ENCODE peak calls at places on chromosomes 11 and 22, in five cellular contexts. D is spleen, T is BJ, X is endothelial cell of umbilical vein, C is GM23338. I is an unnamed sample. For H3K36me3, the result is how much of the 10 kb centered on the place peaks cover.

GRCh38 chr22:43272869-43273318 is 70.3 kb downstream of the SCUBE1 start:
- DNase-seq in D (no peak), T (no peak), X (no peak), C (peak), I (no peak)

GRCh38 chr11:104830080-104830479 is 68.2 kb downstream of the CASP12 start:
- DNase-seq in D (no peak), T (peak), X (peak), C (no peak), I (no peak)

GRCh38 chr11:130801287-130802146 is 114.8 kb downstream of the SNX19 start:
- DNase-seq in D (no peak), T (peak), X (no peak), C (no peak), I (no peak)

GRCh38 chr11:15830730-15831443 is 525.5 kb downstream of the SOX6 start:
- DNase-seq in D (no peak), T (no peak), X (peak), C (no peak), I (no peak)

GRCh38 chr11:111490496-111490895 is 21.7 kb downstream of the BTG4 start:
- DNase-seq in D (no peak), T (no peak), X (no peak), C (no peak), I (no peak)

GRCh38 chr11:64801591-64802369 is 1.2 kb downstream of the MAP4K2 start:
- DNase-seq in D (peak), T (no peak), X (peak), C (no peak), I (no peak)

GRCh38 chr11:107770546-107770945 is 58.7 kb upstream of the SLN start:
- DNase-seq in D (no peak), T (peak), X (no peak), C (no peak), I (no peak)

GRCh38 chr11:95647355-95647754 is 142.2 kb downstream of the FAM76B start:
- DNase-seq in D (no peak), T (no peak), X (no peak), C (no peak), I (no peak)

GRCh38 chr11:108938604-108939003 is 273.7 kb downstream of the DDX10 start:
- DNase-seq in D (no peak), T (no peak), X (no peak), C (no peak), I (no peak)

GRCh38 chr22:20750461-20751184 is 23.3 kb upstream of the SERPIND1 start:
- DNase-seq in D (no peak), T (peak), X (peak), C (no peak), I (peak)

GRCh38 chr22:18954941-18955571 is 19.0 kb upstream of the PRODH start:
- DNase-seq in D (peak), T (no peak), X (no peak), C (no peak), I (no peak)

GRCh38 chr11:82734120-82734479 is 436 bp upstream of the FAM181B start:
- DNase-seq in D (no peak), T (no peak), X (no peak), C (no peak), I (no peak)

GRCh38 chr11:125253795-125254525 is 89.4 kb downstream of the PKNOX2 start:
- DNase-seq in D (no peak), T (no peak), X (no peak), C (no peak), I (no peak)

GRCh38 chr22:24696551-24697001 is 77.9 kb downstream of the PIWIL3 start:
- DNase-seq in D (no peak), T (no peak), X (no peak), C (no peak), I (no peak)

GRCh38 chr22:23137905-23138520 is 3.8 kb downstream of the RSPH14 start:
- DNase-seq in D (no peak), T (no peak), X (no peak), C (no peak), I (peak)

GRCh38 chr11:11243790-11244469 is 109.1 kb downstream of the CSNK2A3 start:
- DNase-seq in D (no peak), T (no peak), X (peak), C (peak), I (peak)

GRCh38 chr11:64583296-64584262 is 7.4 kb upstream of the SLC22A12 start:
- DNase-seq in D (peak), T (no peak), X (no peak), C (no peak), I (no peak)

GRCh38 chr22:23036684-23037428 is 33.5 kb upstream of the GNAZ start:
- DNase-seq in D (no peak), T (peak), X (peak), C (no peak), I (no peak)

GRCh38 chr22:23657712-23658111 is 25.6 kb upstream of the DRICH1 start:
- DNase-seq in D (no peak), T (no peak), X (no peak), C (no peak), I (no peak)

GRCh38 chr11:128720522-128720985 is 26.7 kb downstream of the FLI1 start:
- DNase-seq in D (peak), T (no peak), X (peak), C (peak), I (peak)

GRCh38 chr11:76592961-76593360 is 77.6 kb downstream of the LRRC32 start:
- DNase-seq in D (no peak), T (no peak), X (no peak), C (no peak), I (no peak)

GRCh38 chr11:18768472-18768901 is 23.1 kb downstream of the PTPN5 start:
- DNase-seq in D (peak), T (no peak), X (no peak), C (no peak), I (peak)

GRCh38 chr22:39090426-39091064 is 6.5 kb upstream of the APOBEC3H start:
- DNase-seq in D (peak), T (no peak), X (no peak), C (no peak), I (no peak)

GRCh38 chr11:60899021-60899936 is 7.1 kb downstream of the PRPF19 start:
- DNase-seq in D (no peak), T (no peak), X (peak), C (peak), I (no peak)

GRCh38 chr11:72525466-72525865 is 91.1 kb upstream of the CLPB start:
- DNase-seq in D (no peak), T (no peak), X (no peak), C (peak), I (no peak)

GRCh38 chr11:119100246-119100959 is 1.2 kb downstream of the DPAGT1 start:
- DNase-seq in D (peak), T (no peak), X (peak), C (peak), I (no peak)

GRCh38 chr11:102312656-102313055 is 4.6 kb upstream of the BIRC3 start:
- DNase-seq in D (no peak), T (no peak), X (peak), C (no peak), I (no peak)

GRCh38 chr22:34950480-34950879 is 115.5 kb upstream of the ISX start:
- DNase-seq in D (no peak), T (no peak), X (no peak), C (peak), I (no peak)

GRCh38 chr11:3152471-3153110 is 12.5 kb downstream of the OSBPL5 start:
- DNase-seq in D (no peak), T (no peak), X (no peak), C (no peak), I (no peak)

GRCh38 chr11:108754901-108755625 is 90.2 kb downstream of the DDX10 start:
- DNase-seq in D (no peak), T (peak), X (peak), C (no peak), I (no peak)

GRCh38 chr11:77109236-77110019 is 6.8 kb downstream of the OMP start:
- DNase-seq in D (no peak), T (no peak), X (peak), C (no peak), I (no peak)

GRCh38 chr22:49853981-49854791 is 542 bp downstream of the ZBED4 start:
- DNase-seq in D (peak), T (no peak), X (peak), C (peak), I (peak)

GRCh38 chr22:19841641-19842385 is 12.9 kb downstream of the GNB1L start:
- DNase-seq in D (no peak), T (no peak), X (no peak), C (no peak), I (no peak)

GRCh38 chr11:82521427-82521826 is 212.2 kb downstream of the FAM181B start:
- DNase-seq in D (no peak), T (no peak), X (no peak), C (no peak), I (no peak)

GRCh38 chr11:63427971-63428508 is 58.5 kb downstream of the SLC22A9 start:
- DNase-seq in D (no peak), T (no peak), X (no peak), C (peak), I (no peak)
- TF ChIP-seq CTCF in D (no peak), T (no peak), X (no peak), C (peak), I (no peak)

GRCh38 chr11:58893899-58894298 is 45.4 kb upstream of the GLYATL1 start:
- DNase-seq in D (no peak), T (no peak), X (no peak), C (peak), I (no peak)
- H3K4me3 ChIP-seq in D (no peak), T (no peak), X (no peak), C (no peak), I (no peak)

DNA sequence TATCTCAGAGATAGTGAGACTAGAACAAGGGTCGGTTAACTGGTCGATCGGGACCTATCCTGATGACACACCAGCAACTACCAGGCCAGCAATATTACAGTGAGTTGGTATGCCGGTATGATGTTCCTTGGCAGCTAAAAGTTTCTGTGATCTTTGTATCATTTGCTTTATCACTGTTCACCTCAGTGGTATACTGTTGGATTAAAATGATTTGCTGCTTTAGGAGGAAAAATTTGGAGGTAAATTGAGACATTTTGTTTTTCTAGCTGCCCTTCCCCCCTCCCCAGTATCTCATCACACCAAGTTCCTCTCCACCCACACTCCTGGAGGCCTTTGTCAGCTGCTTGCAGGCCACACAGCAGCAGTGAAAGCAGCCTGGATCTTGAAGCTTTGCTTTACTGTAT is 6.9 kb upstream of the SIDT2 start:
- DNase-seq in D (no peak), T (no peak), X (no peak), C (no peak), I (no peak)
- H3K36me3 ChIP-seq in D (under half), T (under half), X (under half), C (under half), I (under half)

DNA sequence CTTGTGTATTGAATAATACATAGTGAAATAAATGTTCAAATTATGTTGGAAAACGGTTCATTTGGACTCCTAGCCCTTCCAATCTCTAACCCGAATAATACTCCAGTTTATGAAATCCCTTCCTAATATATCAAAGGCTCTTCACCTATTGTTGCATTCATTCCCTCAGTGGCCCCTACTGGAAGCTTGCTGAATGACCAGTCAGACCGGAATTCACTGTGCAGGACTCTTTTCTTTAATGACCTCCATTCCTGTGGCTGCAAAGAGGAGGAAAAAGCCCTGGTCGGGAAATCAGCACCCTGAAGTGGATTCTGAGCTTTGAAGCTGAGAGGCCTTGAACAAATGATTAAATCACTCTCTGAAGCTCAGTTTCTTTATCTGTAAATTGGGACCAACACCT is 19.1 kb upstream of the RCN1 start:
- DNase-seq in D (no peak), T (no peak), X (peak), C (peak), I (no peak)
- TF ChIP-seq CTCF in D (no peak), T (peak), X (peak), C (peak), I (peak)

GRCh38 chr11:1548221-1549070 is 23.6 kb downstream of the DUSP8 start:
- DNase-seq in D (no peak), T (no peak), X (peak), C (peak), I (no peak)

GRCh38 chr11:1545432-1545831 is 26.6 kb downstream of the DUSP8 start:
- DNase-seq in D (no peak), T (no peak), X (no peak), C (no peak), I (no peak)

GRCh38 chr11:1547467-1548098 is 24.5 kb downstream of the DUSP8 start:
- DNase-seq in D (no peak), T (no peak), X (no peak), C (no peak), I (no peak)

GRCh38 chr11:1546077-1546535 is 26.0 kb downstream of the DUSP8 start:
- DNase-seq in D (no peak), T (no peak), X (no peak), C (peak), I (no peak)

DNA sequence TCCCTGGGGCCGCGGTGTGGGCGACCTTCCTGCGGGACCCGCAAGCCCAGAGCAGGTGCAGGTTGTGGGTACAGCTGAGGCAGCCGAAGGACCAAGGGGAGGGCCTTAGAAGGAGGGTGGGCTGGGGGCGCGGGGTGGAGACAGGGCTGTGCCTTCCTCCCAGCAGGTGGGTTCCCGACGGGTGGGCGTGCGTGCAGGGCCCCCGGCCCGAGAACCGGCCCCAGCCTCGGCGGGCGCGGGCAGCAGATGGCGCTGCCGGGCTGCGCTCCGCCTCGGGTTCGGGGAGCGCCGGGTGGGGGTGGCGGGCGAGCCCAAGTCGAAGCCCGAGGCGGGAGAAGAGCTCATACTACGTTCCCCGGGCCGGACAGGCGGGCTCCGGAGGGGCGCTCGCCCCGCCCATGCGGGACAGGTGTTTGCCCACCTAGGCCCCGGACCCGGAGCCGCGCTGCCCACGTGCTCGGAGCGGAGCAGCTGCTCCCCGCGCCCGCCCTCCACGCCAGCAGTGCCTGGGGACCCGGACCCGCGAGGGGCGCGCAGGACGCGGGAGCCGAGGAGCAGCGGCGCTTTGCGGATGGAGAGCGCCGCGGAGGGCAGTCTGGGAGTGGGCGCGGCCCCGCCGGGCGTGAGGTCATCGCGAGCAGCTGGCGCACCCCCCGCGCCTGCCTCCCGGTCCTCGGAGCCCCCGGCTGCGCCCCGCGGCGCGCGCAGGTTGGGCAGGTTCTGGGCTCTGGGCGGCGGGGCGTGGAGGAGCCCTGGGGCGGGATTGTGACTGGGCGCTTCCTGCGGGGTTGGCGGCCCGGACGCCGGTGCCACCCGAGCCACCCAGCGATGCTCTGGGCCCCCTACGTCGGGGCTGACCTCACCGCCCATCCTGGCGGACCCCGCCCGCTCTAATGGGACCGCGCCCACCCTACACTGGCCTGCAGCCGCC is 25.3 kb downstream of the DUSP8 start:
- DNase-seq in D (no peak), T (no peak), X (peak), C (peak), I (peak)
- H3K4me3 ChIP-seq in D (peak), T (peak), X (no peak), C (peak), I (no peak)

I was measured in GM06990.